ENCODE peak calls at places on chromosomes 7 and 10, in seven cellular contexts. O is cardiac muscle cell; B is kidney epithelial cell; M is dorsolateral prefrontal cortex; T is BE2C; C is CD8-positive, alpha-beta T cell; X is heart left ventricle. R is an unnamed sample.

GRCh38 chr10:124460144-124460543 is 1.5 kb upstream of the LHPP start:
- DNase-seq in O (no peak), B (no peak), M (no peak), T (no peak), C (no peak), X (no peak), R (no peak)

GRCh38 chr7:98314469-98314868 is 33.0 kb downstream of the BRI3 start:
- DNase-seq in O (no peak), B (no peak), M (no peak), T (no peak), C (no peak), X (no peak), R (peak)

GRCh38 chr10:68231916-68232315 is at the start of gene ATOH7:
- DNase-seq in O (peak), B (no peak), M (peak), T (no peak), C (no peak), X (no peak), R (no peak)

GRCh38 chr7:20596653-20597052 is 18.8 kb upstream of the ABCB5 start:
- DNase-seq in O (no peak), B (peak), M (no peak), T (no peak), C (no peak), X (no peak), R (no peak)

GRCh38 chr10:126738001-126738400 is 67.5 kb upstream of the C10orf90 start:
- DNase-seq in O (no peak), B (no peak), M (no peak), T (no peak), C (no peak), X (no peak), R (no peak)

GRCh38 chr10:102837230-102837721 is at the start of gene CYP17A1:
- DNase-seq in O (no peak), B (no peak), M (no peak), T (peak), C (no peak), X (no peak), R (no peak)

GRCh38 chr10:101840102-101840684 is 3.4 kb downstream of the KCNIP2 start:
- DNase-seq in O (no peak), B (no peak), M (no peak), T (no peak), C (no peak), X (no peak), R (no peak)

GRCh38 chr7:147990837-147991236 is 599.7 kb upstream of the C7orf33 start:
- DNase-seq in O (no peak), B (no peak), M (no peak), T (no peak), C (no peak), X (no peak), R (no peak)

GRCh38 chr10:109698121-109698520 is 225.2 kb downstream of the XPNPEP1 start:
- DNase-seq in O (no peak), B (no peak), M (no peak), T (no peak), C (no peak), X (no peak), R (no peak)

GRCh38 chr7:1192171-1192676 is 32.2 kb upstream of the ZFAND2A start:
- DNase-seq in O (no peak), B (peak), M (no peak), T (no peak), C (no peak), X (no peak), R (no peak)

GRCh38 chr10:67306588-67307205 is 380.9 kb downstream of the LRRTM3 start:
- DNase-seq in O (peak), B (no peak), M (no peak), T (no peak), C (no peak), X (no peak), R (no peak)

GRCh38 chr10:124649209-124649608 is 95.0 kb downstream of the FAM53B start:
- DNase-seq in O (no peak), B (no peak), M (peak), T (peak), C (no peak), X (no peak), R (no peak)

GRCh38 chr10:92123031-92123450 is 167.8 kb downstream of the CPEB3 start:
- DNase-seq in O (no peak), B (no peak), M (no peak), T (no peak), C (no peak), X (no peak), R (no peak)

GRCh38 chr10:113018034-113018433 is 68.0 kb downstream of the TCF7L2 start:
- DNase-seq in O (no peak), B (no peak), M (no peak), T (no peak), C (no peak), X (no peak), R (no peak)

GRCh38 chr10:67618116-67618515 is 77.9 kb downstream of the CTNNA3 start:
- DNase-seq in O (no peak), B (no peak), M (no peak), T (no peak), C (no peak), X (no peak), R (no peak)

GRCh38 chr7:131909151-131909768 is 352.8 kb upstream of the PODXL start:
- DNase-seq in O (no peak), B (no peak), M (no peak), T (no peak), C (no peak), X (peak), R (no peak)

GRCh38 chr10:102869290-102870198 is at the start of gene AS3MT:
- DNase-seq in O (peak), B (no peak), M (no peak), T (peak), C (no peak), X (peak), R (peak)

DNA sequence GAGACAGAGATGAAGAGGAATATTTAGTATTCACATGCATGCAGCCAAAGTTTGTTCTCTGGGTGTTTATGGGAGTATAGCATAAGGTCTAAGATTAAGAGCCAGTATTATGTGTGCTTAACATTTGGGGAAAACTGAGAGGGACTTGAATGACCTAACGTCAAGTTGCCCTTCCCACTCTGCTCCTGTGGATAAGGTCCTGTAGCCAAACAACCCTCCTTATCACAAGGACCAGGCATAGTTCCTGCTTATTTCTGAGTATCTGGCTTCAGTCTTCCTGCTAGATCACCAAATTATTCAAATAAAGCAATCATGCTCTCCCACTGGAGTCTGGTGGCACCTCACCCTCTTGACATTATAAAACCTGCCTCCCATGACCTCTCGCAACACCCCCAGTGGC is 137.9 kb upstream of the SEMA3E start:
- DNase-seq in O (no peak), B (no peak), M (no peak), T (no peak), C (no peak), X (no peak), R (no peak)
- H3K4me3 ChIP-seq in O (no peak), B (no peak), M (no peak), T (no peak), C (no peak), X (no peak), R (no peak)

DNA sequence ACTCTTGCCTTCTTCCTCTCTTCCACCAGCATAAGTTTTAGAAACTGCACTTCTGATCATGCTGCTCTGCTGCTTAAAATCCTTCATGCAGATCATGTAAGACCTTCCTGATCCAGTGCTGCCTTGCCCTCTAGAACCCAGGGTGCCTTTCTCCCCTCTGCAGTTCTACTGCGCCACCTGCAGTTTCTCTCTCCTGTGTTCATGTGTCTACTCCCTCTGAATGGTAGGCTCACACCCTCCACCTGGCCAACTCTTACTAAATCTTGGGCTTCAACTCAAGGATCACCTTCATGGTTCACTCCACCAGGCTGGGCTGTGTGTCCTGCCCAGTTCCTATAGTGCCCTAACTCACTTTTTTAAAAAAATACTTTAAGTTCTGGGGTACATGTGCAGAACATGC is 174.6 kb upstream of the ITGB1 start:
- DNase-seq in O (no peak), B (no peak), M (no peak), T (peak), C (peak), X (no peak), R (no peak)
- TF ChIP-seq CTCF in O (no peak), B (peak), M (no peak), T (peak), C (no peak), X (no peak), R (peak)

GRCh38 chr7:5692112-5692844 is 89.2 kb downstream of the RNF216 start:
- DNase-seq in O (no peak), B (peak), M (peak), T (peak), C (no peak), X (peak), R (no peak)

GRCh38 chr7:5695037-5695708 is 86.3 kb downstream of the RNF216 start:
- DNase-seq in O (no peak), B (no peak), M (peak), T (no peak), C (peak), X (peak), R (peak)

GRCh38 chr7:5694221-5694754 is 87.2 kb downstream of the RNF216 start:
- DNase-seq in O (no peak), B (no peak), M (no peak), T (no peak), C (no peak), X (no peak), R (no peak)

GRCh38 chr7:5692845-5693278 is 88.6 kb downstream of the RNF216 start:
- DNase-seq in O (no peak), B (no peak), M (no peak), T (peak), C (no peak), X (no peak), R (no peak)

GRCh38 chr7:5693529-5693928 is 87.9 kb downstream of the RNF216 start:
- DNase-seq in O (peak), B (peak), M (no peak), T (no peak), C (no peak), X (no peak), R (peak)
- H3K4me3 ChIP-seq in O (no peak), B (no peak), M (no peak), T (no peak), C (peak), X (peak), R (peak)

GRCh38 chr7:17651926-17652385 is 288.3 kb downstream of the SNX13 start:
- DNase-seq in O (no peak), B (no peak), M (no peak), T (no peak), C (no peak), X (no peak), R (no peak)
- TF ChIP-seq CTCF in O (peak), B (peak), M (peak), T (no peak), C (no peak), X (peak), R (no peak)